ENCODE peak calls at places on chromosomes 5 and 9, in six cellular contexts. One of them, this sample, is unnamed.

GRCh38 chr5:73443725-73444498 is 4.7 kb downstream of the FOXD1 start:
- DNase-seq in myocyte: no peak
- DNase-seq in mesothelial cell of epicardium: no peak
- DNase-seq in posterior vena cava: no peak
- DNase-seq in endothelial cell: no peak
- DNase-seq in K562: no peak
- DNase-seq in this sample: no peak

GRCh38 chr5:179151521-179152118 is 91.4 kb downstream of the ZNF354C start:
- DNase-seq in myocyte: no peak
- DNase-seq in mesothelial cell of epicardium: no peak
- DNase-seq in posterior vena cava: peak
- DNase-seq in endothelial cell: no peak
- DNase-seq in K562: no peak
- DNase-seq in this sample: no peak

GRCh38 chr5:95283022-95283615 is 1.8 kb downstream of the MCTP1 start:
- DNase-seq in myocyte: no peak
- DNase-seq in mesothelial cell of epicardium: no peak
- DNase-seq in posterior vena cava: no peak
- DNase-seq in endothelial cell: no peak
- DNase-seq in K562: no peak
- DNase-seq in this sample: no peak

GRCh38 chr9:86669442-86669841 is 277.9 kb downstream of the GAS1 start:
- DNase-seq in myocyte: peak
- DNase-seq in mesothelial cell of epicardium: no peak
- DNase-seq in posterior vena cava: no peak
- DNase-seq in endothelial cell: no peak
- DNase-seq in K562: no peak
- DNase-seq in this sample: no peak

GRCh38 chr5:64206653-64207052 is 41.0 kb downstream of the RNF180 start:
- DNase-seq in myocyte: no peak
- DNase-seq in mesothelial cell of epicardium: no peak
- DNase-seq in posterior vena cava: no peak
- DNase-seq in endothelial cell: no peak
- DNase-seq in K562: no peak
- DNase-seq in this sample: no peak

GRCh38 chr5:140564196-140565023 is at the start of the genes APBB3 and SLC35A4:
- DNase-seq in myocyte: peak
- DNase-seq in mesothelial cell of epicardium: peak
- DNase-seq in posterior vena cava: peak
- DNase-seq in endothelial cell: peak
- DNase-seq in K562: peak
- DNase-seq in this sample: peak

GRCh38 chr9:5920860-5921328 is 30.2 kb downstream of the MLANA start:
- DNase-seq in myocyte: no peak
- DNase-seq in mesothelial cell of epicardium: no peak
- DNase-seq in posterior vena cava: no peak
- DNase-seq in endothelial cell: no peak
- DNase-seq in K562: no peak
- DNase-seq in this sample: no peak

GRCh38 chr5:132647473-132647872 is 10.5 kb upstream of the IL13 start:
- DNase-seq in myocyte: no peak
- DNase-seq in mesothelial cell of epicardium: no peak
- DNase-seq in posterior vena cava: no peak
- DNase-seq in endothelial cell: no peak
- DNase-seq in K562: no peak
- DNase-seq in this sample: no peak

GRCh38 chr9:26669641-26670040 is 223.0 kb downstream of the CAAP1 start:
- DNase-seq in myocyte: no peak
- DNase-seq in mesothelial cell of epicardium: no peak
- DNase-seq in posterior vena cava: no peak
- DNase-seq in endothelial cell: no peak
- DNase-seq in K562: no peak
- DNase-seq in this sample: peak